ENCODE peak calls at places on chromosome 7, in seven cellular contexts. J, C, W, X, U, Q and I are unnamed samples.

GRCh38 chr7:83921798-83922607 is 272.6 kb downstream of the SEMA3A start:
- DNase-seq in W (no peak), J (no peak), U (no peak), Q (peak; percentile 53), C (no peak), X (no peak), I (no peak)

GRCh38 chr7:141071855-141072547 is 1.9 kb upstream of the TMEM178B start:
- DNase-seq in U (no peak), C (no peak), W (no peak), X (no peak), J (no peak), Q (peak; percentile 67), I (no peak)

GRCh38 chr7:120989571-120990220 is 1.2 kb downstream of the CPED1 start:
- DNase-seq in U (no peak), C (no peak), X (no peak), J (peak; percentile 65), W (no peak), Q (peak; percentile 31), I (no peak)

GRCh38 chr7:55231736-55232280 is 133.3 kb upstream of the LANCL2 start:
- DNase-seq in U (no peak), C (no peak), X (no peak), J (no peak), Q (no peak), W (no peak), I (no peak)

GRCh38 chr7:16514271-16514670 is 12.4 kb upstream of the LRRC72 start:
- DNase-seq in Q (no peak), X (no peak), U (no peak), C (no peak), J (no peak), W (no peak), I (no peak)

GRCh38 chr7:54995166-54995565 is 23.7 kb upstream of the EGFR start:
- DNase-seq in Q (no peak), U (no peak), C (no peak), J (no peak), W (no peak), X (no peak), I (no peak)

GRCh38 chr7:100210803-100211202 is 8.9 kb upstream of the PVRIG start:
- DNase-seq in J (no peak), W (no peak), Q (no peak), C (no peak), X (no peak), U (no peak), I (no peak)

GRCh38 chr7:130070900-130071622 is 727 bp downstream of the KLHDC10 start:
- DNase-seq in Q (no peak), U (no peak), J (peak; percentile 54), W (no peak), C (no peak), X (no peak), I (no peak)

GRCh38 chr7:51680594-51681409 is 364.2 kb upstream of the COBL start:
- DNase-seq in U (no peak), C (no peak), J (no peak), Q (no peak), W (no peak), X (no peak), I (no peak)

GRCh38 chr7:41529831-41530230 is 173.1 kb downstream of the INHBA start:
- DNase-seq in Q (no peak), J (no peak), W (no peak), C (no peak), X (no peak), U (no peak), I (no peak)
- TF ChIP-seq SIN3A in Q (no peak), J (no peak), W (no peak), C (no peak), X (no peak), U (no peak), I (no peak)

DNA sequence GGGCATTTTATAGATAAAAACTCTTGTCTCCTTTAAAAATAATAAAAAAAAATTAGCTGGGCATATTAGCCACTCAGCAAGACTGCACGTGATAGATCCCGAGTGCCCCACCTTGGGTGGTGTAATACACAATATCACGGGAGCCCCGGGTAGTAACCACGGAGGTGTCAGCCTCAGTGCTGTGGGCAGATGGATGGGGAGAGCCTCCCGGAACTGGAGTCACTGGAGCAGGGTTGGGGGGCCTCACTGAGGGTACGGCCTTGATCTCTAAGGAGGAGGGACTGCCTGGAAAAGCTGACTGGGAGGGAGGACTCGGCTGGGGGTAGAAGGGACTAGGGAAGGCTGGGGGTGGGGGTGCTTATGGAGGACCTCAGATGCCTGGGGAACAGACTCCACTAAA is 12.6 kb downstream of the LEP start:
- DNase-seq in J (no peak), Q (no peak), U (no peak), W (no peak), C (no peak), X (no peak), I (no peak)
- TF ChIP-seq SIN3A in J (no peak), Q (no peak), U (no peak), W (no peak), C (no peak), X (no peak), I (no peak)

GRCh38 chr7:155618708-155619633 is 25.5 kb upstream of the RBM33 start:
- DNase-seq in W (no peak), U (no peak), X (peak; percentile 98), Q (no peak), C (no peak), J (no peak), I (no peak)

GRCh38 chr7:155625557-155625956 is 18.9 kb upstream of the RBM33 start:
- DNase-seq in J (no peak), C (no peak), W (no peak), X (no peak), Q (no peak), U (no peak), I (no peak)

GRCh38 chr7:155620497-155620896 is 24.0 kb upstream of the RBM33 start:
- DNase-seq in C (no peak), U (no peak), W (no peak), J (no peak), Q (no peak), X (no peak), I (no peak)

GRCh38 chr7:155621418-155621980 is 23.0 kb upstream of the RBM33 start:
- DNase-seq in W (no peak), X (no peak), J (no peak), Q (no peak), U (no peak), C (no peak), I (no peak)

DNA sequence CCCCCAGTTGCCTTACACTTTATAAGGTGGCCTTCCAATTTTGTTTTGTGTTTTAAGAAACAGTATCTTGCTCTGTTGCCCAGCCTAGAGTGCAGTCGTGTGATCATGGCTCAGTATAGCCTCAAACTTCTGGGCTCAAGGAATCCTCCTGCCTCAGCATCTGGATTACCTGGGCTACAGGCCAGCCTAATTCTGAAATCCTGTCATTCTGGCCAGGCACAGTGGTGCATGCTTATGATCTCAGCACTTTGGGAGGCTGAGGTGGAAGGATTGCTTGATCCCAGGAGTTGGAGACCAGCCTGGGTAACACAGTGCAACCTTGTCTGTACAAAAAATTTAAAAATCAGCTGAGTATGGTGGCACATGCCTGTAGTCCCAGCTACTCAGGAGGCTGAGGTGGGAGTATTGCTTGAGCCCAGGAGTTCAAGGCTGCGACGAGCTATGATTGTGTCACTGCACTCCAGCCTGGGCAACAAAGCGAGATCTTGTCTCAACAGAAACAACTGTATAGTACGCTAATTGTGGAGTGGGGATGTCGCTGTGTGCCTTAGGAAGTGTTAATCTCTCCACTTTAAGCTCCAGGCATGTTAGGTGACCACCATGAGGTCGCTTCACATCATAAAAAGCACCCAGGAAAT is 24.7 kb upstream of the RBM33 start:
- DNase-seq in X (peak; percentile 27), W (no peak), C (no peak), J (no peak), Q (no peak), U (no peak), I (no peak)
- TF ChIP-seq SIN3A in X (no peak), W (no peak), C (no peak), J (no peak), Q (no peak), U (no peak), I (no peak)

DNA sequence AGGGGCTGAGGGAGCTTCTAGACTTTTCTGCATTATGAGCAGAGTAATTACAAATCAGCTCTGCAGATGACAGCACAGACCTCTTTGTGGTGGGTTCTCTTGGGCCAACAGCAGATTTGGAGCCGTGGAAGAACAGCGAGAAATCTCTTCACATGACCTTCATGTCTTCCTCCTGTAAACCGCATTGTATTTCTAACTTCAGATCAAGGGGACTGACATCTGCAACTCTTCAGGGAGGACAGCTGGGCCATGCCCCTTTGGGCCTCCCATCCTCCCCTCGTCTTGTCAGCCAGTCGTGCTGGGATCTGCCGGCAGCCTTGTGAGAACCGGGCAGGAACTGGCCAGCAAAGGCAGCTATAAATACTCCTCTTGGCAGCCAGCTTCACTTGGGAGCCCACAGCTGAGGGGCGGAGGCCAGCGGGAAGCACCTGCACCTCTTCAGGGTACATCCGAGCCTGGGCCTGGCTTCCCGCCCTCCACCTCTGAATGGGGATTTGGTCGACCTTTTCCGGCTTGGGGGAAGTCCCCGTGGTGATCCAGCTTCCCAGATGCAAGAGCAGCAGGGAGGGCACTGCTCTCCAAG is 54.8 kb downstream of the STEAP1B start:
- DNase-seq in C (no peak), W (no peak), X (no peak), U (no peak), Q (no peak), J (no peak), I (no peak)
- TF ChIP-seq SIN3A in C (no peak), W (no peak), X (no peak), U (no peak), Q (no peak), J (no peak), I (no peak)

DNA sequence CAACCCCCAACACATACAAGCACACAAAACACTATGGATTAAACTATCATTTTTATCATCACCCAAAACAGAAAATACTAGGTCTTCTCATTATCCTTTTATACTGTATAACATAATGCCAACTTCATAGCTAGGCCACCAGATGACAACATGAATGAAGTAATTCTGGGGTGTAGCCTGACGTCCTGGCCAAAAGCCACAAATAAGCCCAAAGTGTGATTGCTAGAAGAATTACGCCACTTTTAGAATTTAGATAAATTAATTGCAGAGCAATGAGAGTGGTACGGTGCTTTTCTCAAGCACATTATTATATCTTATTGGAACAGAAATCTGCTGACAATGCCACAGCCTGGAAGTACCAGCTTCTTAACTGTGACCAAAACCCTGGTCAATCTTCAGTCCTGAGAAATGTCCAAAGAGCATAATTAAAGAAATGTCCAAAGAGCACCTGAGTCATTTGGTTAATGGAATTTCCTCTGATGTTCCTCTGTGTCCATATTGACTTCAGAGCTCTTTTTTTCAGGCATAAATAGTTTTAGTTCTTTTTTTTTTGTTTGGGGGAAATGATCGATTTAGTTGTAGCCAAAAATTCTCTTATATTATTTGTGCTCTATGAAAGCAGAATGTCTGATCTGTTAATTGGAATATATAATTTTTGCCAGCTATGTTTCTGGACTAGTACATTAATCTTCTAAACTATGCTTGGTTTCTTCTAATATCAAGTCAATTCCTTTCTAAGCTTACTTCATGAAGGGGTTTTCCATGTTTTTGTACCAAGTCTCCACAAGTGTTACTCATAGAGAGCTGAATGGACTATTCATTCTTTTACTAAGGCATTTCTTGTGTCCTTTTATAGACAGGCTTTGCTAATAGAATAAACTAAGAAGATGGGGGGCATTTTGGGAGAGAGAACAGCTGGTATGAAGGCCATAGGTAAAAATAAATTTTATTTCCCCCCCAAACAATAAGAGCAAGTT is 233.4 kb upstream of the SLC26A5 start:
- DNase-seq in U (no peak), W (no peak), C (no peak), X (peak; percentile 35), J (no peak), Q (no peak), I (no peak)
- TF ChIP-seq SIN3A in U (no peak), W (no peak), C (no peak), X (no peak), J (no peak), Q (no peak), I (no peak)